ENCODE peak calls at places on chromosomes 3 and 15, in four cellular contexts. O is IMR-90, T is GM12878, J is K562. D is an unnamed sample.

GRCh38 chr3:100425321-100425720 is 24.0 kb downstream of the LNP1 start:
- DNase-seq in O (no peak), T (no peak), J (peak), D (no peak)

GRCh38 chr3:148955544-148956346 is 35.6 kb upstream of the GYG1 start:
- DNase-seq in O (peak), T (no peak), J (peak), D (peak)

GRCh38 chr15:63532307-63532744 is 27.9 kb downstream of the USP3 start:
- DNase-seq in O (peak), T (no peak), J (no peak), D (no peak)

GRCh38 chr15:48090666-48091065 is 30.1 kb upstream of the SLC24A5 start:
- DNase-seq in O (no peak), T (no peak), J (no peak), D (no peak)

GRCh38 chr15:75043509-75044257 is 20.3 kb downstream of the PPCDC start:
- DNase-seq in O (peak), T (peak), J (peak), D (no peak)

GRCh38 chr3:15331606-15332404 is 581 bp downstream of the SH3BP5 start:
- DNase-seq in O (peak), T (no peak), J (no peak), D (no peak)

GRCh38 chr15:80849308-80849707 is 70.1 kb downstream of the CEMIP start:
- DNase-seq in O (peak), T (no peak), J (no peak), D (peak)

GRCh38 chr3:129112308-129113052 is 9.1 kb downstream of the RAB43 start:
- DNase-seq in O (peak), T (no peak), J (no peak), D (no peak)

GRCh38 chr3:4993276-4994143 is 14.3 kb downstream of the BHLHE40 start:
- DNase-seq in O (no peak), T (no peak), J (no peak), D (no peak)

GRCh38 chr3:31444220-31445142 is 88.2 kb upstream of the STT3B start:
- DNase-seq in O (no peak), T (no peak), J (no peak), D (no peak)

GRCh38 chr15:47968593-47968992 is 152.2 kb upstream of the SLC24A5 start:
- DNase-seq in O (no peak), T (no peak), J (no peak), D (no peak)

GRCh38 chr3:53836084-53836872 is 9.9 kb downstream of the CHDH start:
- DNase-seq in O (no peak), T (no peak), J (no peak), D (no peak)

GRCh38 chr3:101940521-101940992 is 91.2 kb downstream of the NFKBIZ start:
- DNase-seq in O (peak), T (no peak), J (peak), D (no peak)

GRCh38 chr3:14280326-14280725 is 101.7 kb downstream of the LSM3 start:
- DNase-seq in O (peak), T (no peak), J (no peak), D (no peak)

GRCh38 chr3:172099495-172099808 is 60.1 kb downstream of the FNDC3B start:
- DNase-seq in O (no peak), T (no peak), J (no peak), D (no peak)

GRCh38 chr3:23845817-23846216 is 40.1 kb downstream of the UBE2E1 start:
- DNase-seq in O (no peak), T (no peak), J (no peak), D (no peak)

GRCh38 chr3:170473358-170473757 is 54.7 kb downstream of the CLDN11 start:
- DNase-seq in O (no peak), T (no peak), J (no peak), D (no peak)

GRCh38 chr3:126131881-126132750 is 48.2 kb upstream of the SLC41A3 start:
- DNase-seq in O (no peak), T (no peak), J (no peak), D (no peak)

GRCh38 chr15:59371458-59372351 is 966 bp downstream of the MYO1E start:
- DNase-seq in O (no peak), T (no peak), J (no peak), D (peak)

GRCh38 chr3:17339233-17339632 is 403.2 kb downstream of the TBC1D5 start:
- DNase-seq in O (no peak), T (no peak), J (no peak), D (no peak)

GRCh38 chr15:90552162-90552928 is 22.6 kb downstream of the CRTC3 start:
- DNase-seq in O (peak), T (no peak), J (no peak), D (no peak)

GRCh38 chr15:96457852-96458251 is 127.4 kb downstream of the NR2F2 start:
- DNase-seq in O (peak), T (no peak), J (no peak), D (no peak)

GRCh38 chr3:128683957-128684356 is 33.3 kb upstream of the RPN1 start:
- DNase-seq in O (no peak), T (no peak), J (no peak), D (no peak)

GRCh38 chr15:31403096-31403495 is 76.5 kb downstream of the KLF13 start:
- DNase-seq in O (peak), T (no peak), J (no peak), D (no peak)

GRCh38 chr3:126544596-126545281 is 14.0 kb downstream of the C3orf22 start:
- DNase-seq in O (no peak), T (no peak), J (no peak), D (no peak)

GRCh38 chr3:76824658-76825310 is 215.1 kb upstream of the ROBO2 start:
- DNase-seq in O (no peak), T (no peak), J (no peak), D (no peak)

GRCh38 chr3:171444291-171444690 is 15.9 kb downstream of the TNIK start:
- DNase-seq in O (no peak), T (no peak), J (no peak), D (no peak)

GRCh38 chr3:46831841-46832240 is 31.4 kb downstream of the MYL3 start:
- DNase-seq in O (no peak), T (no peak), J (no peak), D (no peak)

GRCh38 chr3:73192036-73192738 is 130.7 kb downstream of the EBLN2 start:
- DNase-seq in O (no peak), T (no peak), J (peak), D (no peak)

GRCh38 chr3:43016513-43016865 is 37.4 kb downstream of the GASK1A start:
- DNase-seq in O (no peak), T (no peak), J (no peak), D (no peak)

GRCh38 chr3:160398820-160399346 is at the start of gene IFT80:
- DNase-seq in O (peak), T (peak), J (peak), D (peak)

GRCh38 chr15:44595246-44595645 is 58.3 kb downstream of the EIF3J start:
- DNase-seq in O (no peak), T (no peak), J (no peak), D (no peak)

GRCh38 chr3:107989651-107990050 is 101.2 kb downstream of the CD47 start:
- DNase-seq in O (no peak), T (no peak), J (no peak), D (no peak)

GRCh38 chr15:67033521-67033920 is 31.9 kb upstream of the SMAD3 start:
- DNase-seq in O (no peak), T (no peak), J (no peak), D (no peak)

GRCh38 chr3:179100652-179101051 is 29.0 kb upstream of the ZMAT3 start:
- DNase-seq in O (peak), T (no peak), J (peak), D (no peak)

GRCh38 chr15:29034151-29034550 is 148.4 kb downstream of the APBA2 start:
- DNase-seq in O (peak), T (no peak), J (no peak), D (no peak)

GRCh38 chr15:33200444-33200843 is 5.9 kb upstream of the FMN1 start:
- DNase-seq in O (no peak), T (no peak), J (no peak), D (no peak)

GRCh38 chr15:86115138-86115801 is 35.6 kb downstream of the AGBL1 start:
- DNase-seq in O (no peak), T (no peak), J (no peak), D (no peak)
- TF ChIP-seq ELK1 in O (no peak), T (no peak), J (no peak), D (no peak)

GRCh38 chr3:2992534-2992933 is 117.6 kb downstream of the IL5RA start:
- DNase-seq in O (no peak), T (no peak), J (no peak), D (no peak)
- TF ChIP-seq RAD21 in O (no peak), T (no peak), J (no peak), D (no peak)

GRCh38 chr3:9867106-9867505 is 12.9 kb downstream of the CIDEC start:
- DNase-seq in O (no peak), T (no peak), J (no peak), D (no peak)

GRCh38 chr3:9866639-9867038 is 13.4 kb downstream of the CIDEC start:
- DNase-seq in O (no peak), T (no peak), J (no peak), D (no peak)

GRCh38 chr3:9869955-9870354 is 10.1 kb downstream of the CIDEC start:
- DNase-seq in O (no peak), T (no peak), J (no peak), D (no peak)

GRCh38 chr3:9875448-9875847 is 4.6 kb downstream of the CIDEC start:
- DNase-seq in O (no peak), T (no peak), J (no peak), D (no peak)

DNA sequence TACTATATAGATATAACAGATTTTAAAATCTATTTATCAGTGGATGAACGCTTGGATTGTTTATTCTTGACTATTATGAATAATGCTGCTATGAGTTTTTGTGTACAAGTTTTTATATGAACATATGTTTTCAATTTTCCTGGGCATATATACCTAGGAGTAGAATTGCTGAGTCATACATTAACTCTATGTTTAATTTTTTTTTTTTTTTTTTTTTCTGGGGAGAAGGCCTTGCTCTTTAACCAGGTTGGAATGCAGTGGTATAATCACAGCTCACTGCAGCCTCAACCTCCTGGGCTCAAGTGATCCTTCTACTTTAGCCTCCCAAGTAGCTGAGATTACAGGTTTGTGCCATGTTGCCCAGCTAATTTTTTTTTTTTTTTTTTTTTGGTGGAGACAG is 9.1 kb downstream of the CIDEC start:
- DNase-seq in O (peak), T (no peak), J (no peak), D (no peak)
- H3K4me2 ChIP-seq in O (no peak), T (no peak), J (no peak), D (peak)

DNA sequence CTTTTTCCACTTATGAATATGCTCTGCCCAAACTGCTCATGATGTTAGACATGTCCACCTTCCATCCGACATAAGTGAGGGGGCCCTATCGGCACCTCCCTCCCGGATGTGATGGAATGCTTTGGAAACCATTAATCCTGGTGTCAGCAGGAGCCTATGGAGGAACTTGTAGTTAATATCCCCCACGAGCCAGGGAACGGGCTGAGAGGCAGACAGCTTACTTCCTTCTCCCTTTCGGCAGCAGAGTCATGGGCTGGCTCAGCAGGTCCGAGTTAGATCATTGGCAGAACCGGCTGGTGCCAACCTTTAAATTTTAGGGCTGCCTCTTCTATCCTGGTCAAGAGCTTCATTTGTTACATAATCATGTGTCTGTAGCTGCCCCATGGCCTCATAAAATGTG is 61.9 kb upstream of the RGMA start:
- DNase-seq in O (no peak), T (no peak), J (no peak), D (no peak)
- TF ChIP-seq ELK1 in O (no peak), T (no peak), J (no peak), D (no peak)

GRCh38 chr3:58540176-58540863 is 3.3 kb upstream of the ACOX2 start:
- DNase-seq in O (no peak), T (no peak), J (no peak), D (no peak)
- TF ChIP-seq RAD21 in O (no peak), T (no peak), J (no peak), D (no peak)

GRCh38 chr3:112848196-112848595 is 1.5 kb upstream of the CD200R1L start:
- DNase-seq in O (no peak), T (no peak), J (no peak), D (no peak)

GRCh38 chr3:112847692-112848091 is 1.0 kb upstream of the CD200R1L start:
- DNase-seq in O (no peak), T (no peak), J (no peak), D (no peak)

GRCh38 chr3:112845772-112846171 is 892 bp downstream of the CD200R1L start:
- DNase-seq in O (no peak), T (no peak), J (no peak), D (no peak)

DNA sequence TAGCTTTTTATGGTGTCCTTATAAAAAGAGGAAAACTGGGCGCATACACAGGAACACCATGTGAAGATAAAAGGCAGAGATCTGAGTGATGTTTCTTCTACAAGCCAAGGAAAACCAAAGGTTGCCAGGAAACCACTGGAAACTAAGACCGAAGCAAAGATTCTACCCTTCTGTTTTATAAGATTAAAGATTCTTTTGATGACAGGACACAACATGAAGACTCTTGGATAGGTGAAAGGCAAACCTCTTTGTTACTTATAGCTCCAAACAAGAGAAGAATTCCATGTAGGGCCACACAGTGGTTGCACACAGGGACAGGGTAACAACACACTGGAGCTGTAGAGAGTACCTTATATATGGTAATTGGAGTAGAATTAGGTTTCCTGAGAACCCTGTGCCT is at the start of gene CD200R1L:
- DNase-seq in O (no peak), T (no peak), J (no peak), D (no peak)
- H3K4me2 ChIP-seq in O (no peak), T (no peak), J (no peak), D (no peak)

DNA sequence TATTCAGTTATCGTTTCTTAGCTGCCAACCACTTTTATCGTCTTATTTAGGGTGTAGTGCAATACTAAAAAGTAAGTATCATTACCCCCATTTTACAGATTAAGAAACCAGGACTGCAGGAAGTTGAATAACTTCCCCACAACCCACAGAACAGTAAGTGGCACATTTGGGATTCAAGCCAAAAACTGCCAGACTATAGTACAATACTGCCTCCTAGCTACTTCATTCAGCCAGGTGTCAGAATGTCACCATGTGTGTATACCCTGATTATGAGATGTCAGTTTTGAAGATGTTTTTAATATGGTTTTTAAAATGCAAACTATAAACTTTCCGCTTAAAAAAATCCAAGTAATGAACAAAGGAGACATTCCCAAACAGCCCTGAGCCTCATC is 74.2 kb upstream of the PROK2 start:
- DNase-seq in O (no peak), T (no peak), J (peak), D (peak)
- TF ChIP-seq ELK1 in O (no peak), T (no peak), J (no peak), D (no peak)

GRCh38 chr15:101326026-101326315 is 30.9 kb upstream of the SNRPA1 start:
- DNase-seq in O (no peak), T (no peak), J (no peak), D (no peak)

GRCh38 chr15:101327147-101327740 is 32.2 kb upstream of the SNRPA1 start:
- DNase-seq in O (no peak), T (no peak), J (no peak), D (no peak)

GRCh38 chr15:101325263-101326025 is 30.4 kb upstream of the SNRPA1 start:
- DNase-seq in O (no peak), T (no peak), J (no peak), D (no peak)

GRCh38 chr15:101328001-101328400 is 33.0 kb upstream of the SNRPA1 start:
- DNase-seq in O (no peak), T (no peak), J (no peak), D (no peak)

DNA sequence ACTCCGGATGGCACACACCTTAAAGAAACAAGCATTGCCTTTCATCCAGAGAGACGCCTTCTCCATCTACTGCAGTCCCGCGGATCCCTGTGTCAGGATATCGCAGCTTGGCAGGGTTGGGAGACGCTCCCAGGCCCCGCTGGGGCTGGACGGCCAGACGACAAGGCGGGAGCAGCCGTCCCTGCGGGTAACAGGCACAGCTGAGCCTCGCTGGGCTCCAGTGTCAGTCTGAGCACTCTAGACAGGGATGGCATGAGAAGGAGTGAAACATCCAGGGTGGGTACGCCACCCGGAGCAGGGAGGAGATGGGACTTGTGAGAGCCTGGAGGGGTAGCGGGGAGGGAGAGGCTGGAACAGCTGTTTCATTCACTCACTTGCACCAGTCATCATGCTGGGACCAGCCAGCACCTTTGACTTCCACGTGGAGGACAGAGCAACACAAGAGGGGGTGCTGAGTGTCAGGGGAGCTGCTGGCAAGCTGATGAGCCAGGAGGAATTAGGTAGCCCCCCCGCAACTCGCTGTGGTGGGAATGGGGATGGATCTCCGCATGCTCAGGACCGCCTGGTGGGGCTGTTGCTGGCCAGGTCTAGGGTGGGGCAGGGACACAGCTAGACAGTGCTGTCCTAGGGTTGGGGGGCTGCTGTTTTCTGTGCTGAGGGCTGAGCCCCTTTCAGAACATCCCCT is 31.6 kb upstream of the SNRPA1 start:
- DNase-seq in O (no peak), T (no peak), J (no peak), D (no peak)
- TF ChIP-seq RAD21 in O (no peak), T (no peak), J (no peak), D (no peak)

DNA sequence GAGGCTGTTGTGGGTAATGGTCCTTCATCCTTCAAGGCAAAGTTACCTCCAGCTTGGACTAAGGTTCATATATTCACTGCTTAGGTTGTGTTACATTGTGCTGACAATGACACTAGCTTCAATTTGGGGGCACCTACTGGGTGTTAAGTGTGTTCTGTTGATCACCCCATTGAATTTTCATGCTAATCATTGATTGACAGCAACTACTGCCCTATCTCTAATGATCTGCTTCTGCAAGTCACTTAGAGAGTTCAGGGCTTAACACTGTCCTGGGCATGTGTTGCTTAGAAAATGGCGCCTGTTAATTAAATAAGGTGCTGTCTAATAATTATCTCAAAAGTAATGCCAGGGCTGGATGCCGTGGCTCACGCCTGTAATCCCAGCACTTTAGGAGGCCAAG is 3.4 kb downstream of the FLNB start:
- DNase-seq in O (no peak), T (no peak), J (no peak), D (no peak)
- H3K4me2 ChIP-seq in O (peak), T (peak), J (no peak), D (peak)

D was measured in A549.